ENCODE peak calls at places on chromosomes 3 and 15, in nine cellular contexts. U is natural killer cell; D is left ventricle myocardium inferior; Z is psoas muscle; E is A549; B is CD8-positive, alpha-beta T cell; J is endothelial cell; R is fibroblast of lung; Y is AG09309. C is an unnamed sample.

GRCh38 chr3:49199900-49200281 is 28.5 kb downstream of the KLHDC8B start:
- DNase-seq in U (no peak), D (no peak), Z (no peak), E (no peak), B (no peak), J (no peak), R (no peak), Y (no peak), C (no peak)

GRCh38 chr15:65939901-65940617 is 70.8 kb downstream of the RAB11A start:
- DNase-seq in U (no peak), D (peak), Z (no peak), E (peak), B (no peak), J (no peak), R (peak), Y (peak), C (no peak)

GRCh38 chr3:30355622-30356021 is 250.8 kb upstream of the TGFBR2 start:
- DNase-seq in U (no peak), D (no peak), Z (no peak), E (no peak), B (no peak), J (no peak), R (no peak), Y (peak), C (no peak)

GRCh38 chr15:90593469-90594158 is 63.9 kb downstream of the CRTC3 start:
- DNase-seq in U (no peak), D (no peak), Z (no peak), E (no peak), B (no peak), J (no peak), R (no peak), Y (no peak), C (no peak)

GRCh38 chr3:148500791-148501360 is 196.8 kb upstream of the AGTR1 start:
- DNase-seq in U (no peak), D (no peak), Z (no peak), E (no peak), B (no peak), J (no peak), R (peak), Y (no peak), C (no peak)

GRCh38 chr15:72176155-72176554 is 21.4 kb downstream of the GRAMD2A start:
- DNase-seq in U (no peak), D (no peak), Z (no peak), E (no peak), B (no peak), J (no peak), R (no peak), Y (no peak), C (no peak)

GRCh38 chr3:117557469-117557868 is 847.9 kb downstream of the TUSC7 start:
- DNase-seq in U (no peak), D (no peak), Z (no peak), E (no peak), B (no peak), J (no peak), R (no peak), Y (no peak), C (no peak)

GRCh38 chr3:195182470-195182795 is 88.5 kb downstream of the XXYLT1 start:
- DNase-seq in U (no peak), D (no peak), Z (no peak), E (no peak), B (no peak), J (no peak), R (peak), Y (no peak), C (no peak)

GRCh38 chr15:74820056-74820455 is 6.4 kb upstream of the CPLX3 start:
- DNase-seq in U (no peak), D (no peak), Z (no peak), E (no peak), B (no peak), J (no peak), R (no peak), Y (no peak), C (no peak)

GRCh38 chr3:138180375-138181029 is 5.8 kb upstream of the DBR1 start:
- DNase-seq in U (no peak), D (no peak), Z (no peak), E (peak), B (peak), J (no peak), R (peak), Y (no peak), C (no peak)

GRCh38 chr15:31262901-31263671 is 63.5 kb upstream of the KLF13 start:
- DNase-seq in U (peak), D (peak), Z (no peak), E (no peak), B (no peak), J (no peak), R (peak), Y (peak), C (no peak)

GRCh38 chr3:171811059-171811912 is 1.0 kb upstream of the PLD1 start:
- DNase-seq in U (no peak), D (no peak), Z (peak), E (peak), B (no peak), J (no peak), R (peak), Y (peak), C (no peak)

GRCh38 chr3:108862865-108863798 is 40.5 kb downstream of the TRAT1 start:
- DNase-seq in U (no peak), D (no peak), Z (no peak), E (peak), B (peak), J (no peak), R (peak), Y (peak), C (no peak)

GRCh38 chr3:138609898-138610266 is 1.3 kb downstream of the FAIM start:
- DNase-seq in U (no peak), D (no peak), Z (no peak), E (no peak), B (no peak), J (no peak), R (no peak), Y (no peak), C (no peak)

GRCh38 chr15:45660231-45660979 is 25.6 kb downstream of the SQOR start:
- DNase-seq in U (no peak), D (no peak), Z (no peak), E (no peak), B (no peak), J (no peak), R (peak), Y (no peak), C (no peak)

GRCh38 chr3:72848703-72849081 is 447 bp upstream of the SHQ1 start:
- DNase-seq in U (no peak), D (no peak), Z (no peak), E (no peak), B (no peak), J (no peak), R (no peak), Y (no peak), C (no peak)

GRCh38 chr3:186093271-186093900 is 15.5 kb downstream of the ETV5 start:
- DNase-seq in U (no peak), D (no peak), Z (no peak), E (no peak), B (no peak), J (peak), R (no peak), Y (no peak), C (no peak)

GRCh38 chr3:159237221-159237620 is 435.4 kb downstream of the MFSD1 start:
- DNase-seq in U (no peak), D (no peak), Z (no peak), E (no peak), B (no peak), J (no peak), R (no peak), Y (no peak), C (no peak)

GRCh38 chr15:25061808-25062550 is 107.2 kb downstream of the SNRPN start:
- DNase-seq in U (no peak), D (no peak), Z (no peak), E (no peak), B (no peak), J (no peak), R (no peak), Y (no peak), C (no peak)

GRCh38 chr3:39133822-39134221 is 19.6 kb downstream of the CSRNP1 start:
- DNase-seq in U (no peak), D (no peak), Z (no peak), E (no peak), B (no peak), J (no peak), R (no peak), Y (no peak), C (no peak)

GRCh38 chr3:42387802-42388651 is 22.4 kb downstream of the LYZL4 start:
- DNase-seq in U (no peak), D (no peak), Z (no peak), E (no peak), B (peak), J (no peak), R (no peak), Y (no peak), C (no peak)

GRCh38 chr3:136804164-136804563 is 14.8 kb upstream of the SLC35G2 start:
- DNase-seq in U (peak), D (no peak), Z (no peak), E (no peak), B (no peak), J (no peak), R (no peak), Y (no peak), C (no peak)

GRCh38 chr3:44612678-44613077 is 12.2 kb upstream of the ZNF197 start:
- DNase-seq in U (no peak), D (no peak), Z (no peak), E (no peak), B (no peak), J (no peak), R (no peak), Y (no peak), C (no peak)

GRCh38 chr15:55707523-55707922 is 35.4 kb downstream of the PRTG start:
- DNase-seq in U (no peak), D (no peak), Z (no peak), E (no peak), B (no peak), J (no peak), R (no peak), Y (no peak), C (no peak)

GRCh38 chr3:109831403-109831802 is 494.1 kb upstream of the DPPA4 start:
- DNase-seq in U (no peak), D (no peak), Z (no peak), E (no peak), B (no peak), J (no peak), R (no peak), Y (no peak), C (no peak)

GRCh38 chr3:114496021-114496434 is 202.2 kb downstream of the TIGIT start:
- DNase-seq in U (no peak), D (peak), Z (peak), E (peak), B (no peak), J (no peak), R (peak), Y (peak), C (no peak)

DNA sequence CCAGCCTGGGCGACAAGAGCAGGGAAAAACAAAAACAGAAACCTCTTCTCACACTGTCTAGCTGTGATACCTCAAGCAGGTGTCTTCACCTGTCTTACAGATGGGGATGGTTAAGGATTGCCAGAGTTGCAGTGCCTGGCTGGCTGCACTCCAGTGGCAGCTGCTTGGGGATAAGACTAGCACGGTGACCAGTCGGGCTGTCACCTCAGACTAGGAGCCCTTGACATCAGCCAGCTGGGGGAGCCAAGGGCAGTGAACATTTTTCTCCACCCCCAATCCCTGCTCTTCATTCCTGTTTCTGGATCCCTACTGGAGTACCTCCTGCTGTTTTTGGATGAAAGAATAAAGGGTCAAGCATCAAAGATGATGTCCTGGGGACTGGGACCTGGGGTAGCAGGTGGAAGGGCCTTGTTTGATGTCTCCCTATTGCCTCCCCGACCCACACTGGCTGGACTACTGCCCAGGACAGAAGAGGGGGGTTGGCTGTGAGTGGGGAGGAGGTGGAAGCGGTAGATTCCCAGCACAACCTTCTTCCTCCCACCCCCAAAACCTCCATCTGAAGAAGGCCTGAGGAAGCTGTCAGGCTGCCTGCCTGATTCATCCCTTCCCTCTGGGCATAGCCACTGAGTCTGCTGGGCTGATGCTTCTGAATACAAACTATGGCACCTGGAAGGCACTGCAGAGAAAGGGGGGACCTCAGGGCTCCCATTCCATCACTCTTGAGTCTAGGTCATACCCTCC is 7.0 kb upstream of the CPNE9 start:
- DNase-seq in U (no peak), D (no peak), Z (no peak), E (no peak), B (no peak), J (no peak), R (no peak), Y (no peak), C (no peak)
- TF ChIP-seq CTCF in U (no peak), D (no peak), Z (no peak), E (no peak), B (no peak), J (no peak), R (no peak), Y (no peak), C (no peak)

GRCh38 chr3:120559228-120560061 is 36.7 kb upstream of the NDUFB4 start:
- DNase-seq in U (no peak), D (peak), Z (peak), E (peak), B (no peak), J (peak), R (peak), Y (peak), C (peak)
- TF ChIP-seq CTCF in U (no peak), D (peak), Z (no peak), E (no peak), B (no peak), J (peak), R (no peak), Y (no peak), C (no peak)

GRCh38 chr3:183159319-183159718 is 3.2 kb downstream of the LAMP3 start:
- DNase-seq in U (no peak), D (no peak), Z (no peak), E (no peak), B (no peak), J (no peak), R (no peak), Y (no peak), C (no peak)
- TF ChIP-seq CTCF in U (no peak), D (no peak), Z (no peak), E (no peak), B (no peak), J (no peak), R (no peak), Y (no peak), C (peak)

GRCh38 chr15:92393994-92394326 is 279 bp downstream of the ST8SIA2 start:
- DNase-seq in U (no peak), D (no peak), Z (no peak), E (no peak), B (no peak), J (no peak), R (no peak), Y (no peak), C (no peak)
- TF ChIP-seq CTCF in U (no peak), D (no peak), Z (no peak), E (no peak), B (no peak), J (no peak), R (no peak), Y (no peak), C (peak)

GRCh38 chr3:57864853-57865252 is 108.7 kb downstream of the SLMAP start:
- DNase-seq in U (no peak), D (no peak), Z (no peak), E (peak), B (no peak), J (no peak), R (peak), Y (no peak), C (no peak)
- TF ChIP-seq CTCF in U (no peak), D (peak), Z (peak), E (peak), B (no peak), J (peak), R (peak), Y (peak), C (peak)

GRCh38 chr3:177855021-177855420 is 657.7 kb upstream of the TBL1XR1 start:
- DNase-seq in U (no peak), D (no peak), Z (no peak), E (no peak), B (no peak), J (no peak), R (no peak), Y (no peak), C (no peak)
- TF ChIP-seq CTCF in U (no peak), D (no peak), Z (no peak), E (no peak), B (no peak), J (no peak), R (no peak), Y (no peak), C (no peak)

GRCh38 chr3:169041677-169042171 is 621.8 kb downstream of the MECOM start:
- DNase-seq in U (no peak), D (no peak), Z (no peak), E (peak), B (no peak), J (no peak), R (peak), Y (peak), C (no peak)
- TF ChIP-seq CTCF in U (no peak), D (peak), Z (peak), E (peak), B (no peak), J (peak), R (peak), Y (peak), C (peak)

C was measured in neural crest cell.